ENCODE peak calls at places on chromosomes 12 and 14, in six cellular contexts. One of them, this sample, is unnamed. For H3K36me3 and H3K4me1, the result is how much of the 10 kb centered on the place peaks cover.

GRCh38 chr12:56993346-56993745 is 13.0 kb downstream of the ZBTB39 start:
- DNase-seq in heart left ventricle: no peak
- DNase-seq in mammary epithelial cell: no peak
- DNase-seq in hepatocyte: no peak
- DNase-seq in effector memory CD4-positive, alpha-beta T cell: no peak
- DNase-seq in psoas muscle: no peak
- DNase-seq in this sample: no peak

GRCh38 chr14:77097006-77097688 is 911 bp upstream of the CIPC start:
- DNase-seq in heart left ventricle: no peak
- DNase-seq in mammary epithelial cell: no peak
- DNase-seq in hepatocyte: no peak
- DNase-seq in effector memory CD4-positive, alpha-beta T cell: no peak
- DNase-seq in psoas muscle: no peak
- DNase-seq in this sample: no peak

GRCh38 chr12:50246873-50247612 is 36.3 kb downstream of the LIMA1 start:
- DNase-seq in heart left ventricle: peak
- DNase-seq in mammary epithelial cell: peak
- DNase-seq in hepatocyte: peak
- DNase-seq in effector memory CD4-positive, alpha-beta T cell: no peak
- DNase-seq in psoas muscle: peak
- DNase-seq in this sample: peak

GRCh38 chr12:26233620-26234019 is 38.2 kb downstream of the SSPN start:
- DNase-seq in heart left ventricle: no peak
- DNase-seq in mammary epithelial cell: peak
- DNase-seq in hepatocyte: no peak
- DNase-seq in effector memory CD4-positive, alpha-beta T cell: no peak
- DNase-seq in psoas muscle: no peak
- DNase-seq in this sample: peak

GRCh38 chr14:104317975-104318557 is 179.7 kb downstream of the KIF26A start:
- DNase-seq in heart left ventricle: no peak
- DNase-seq in mammary epithelial cell: no peak
- DNase-seq in hepatocyte: no peak
- DNase-seq in effector memory CD4-positive, alpha-beta T cell: no peak
- DNase-seq in psoas muscle: no peak
- DNase-seq in this sample: no peak

GRCh38 chr12:26723379-26724308 is 109.3 kb downstream of the ITPR2 start:
- DNase-seq in heart left ventricle: peak
- DNase-seq in mammary epithelial cell: peak
- DNase-seq in hepatocyte: no peak
- DNase-seq in effector memory CD4-positive, alpha-beta T cell: no peak
- DNase-seq in psoas muscle: no peak
- DNase-seq in this sample: peak

GRCh38 chr12:54357802-54358619 is 6.3 kb downstream of the GPR84 start:
- DNase-seq in heart left ventricle: no peak
- DNase-seq in mammary epithelial cell: no peak
- DNase-seq in hepatocyte: no peak
- DNase-seq in effector memory CD4-positive, alpha-beta T cell: peak
- DNase-seq in psoas muscle: no peak
- DNase-seq in this sample: peak

GRCh38 chr14:97021001-97021400 is 223.8 kb downstream of the VRK1 start:
- DNase-seq in heart left ventricle: no peak
- DNase-seq in mammary epithelial cell: no peak
- DNase-seq in hepatocyte: no peak
- DNase-seq in effector memory CD4-positive, alpha-beta T cell: no peak
- DNase-seq in psoas muscle: no peak
- DNase-seq in this sample: no peak

GRCh38 chr12:9064815-9065606 is 50.7 kb downstream of the A2M start:
- DNase-seq in heart left ventricle: peak
- DNase-seq in mammary epithelial cell: peak
- DNase-seq in hepatocyte: peak
- DNase-seq in effector memory CD4-positive, alpha-beta T cell: no peak
- DNase-seq in psoas muscle: peak
- DNase-seq in this sample: peak

GRCh38 chr12:77049767-77050353 is 15.5 kb downstream of the E2F7 start:
- DNase-seq in heart left ventricle: no peak
- DNase-seq in mammary epithelial cell: peak
- DNase-seq in hepatocyte: peak
- DNase-seq in effector memory CD4-positive, alpha-beta T cell: no peak
- DNase-seq in psoas muscle: no peak
- DNase-seq in this sample: peak

GRCh38 chr12:68410018-68410650 is 78.0 kb upstream of the MDM1 start:
- DNase-seq in heart left ventricle: no peak
- DNase-seq in mammary epithelial cell: no peak
- DNase-seq in hepatocyte: no peak
- DNase-seq in effector memory CD4-positive, alpha-beta T cell: no peak
- DNase-seq in psoas muscle: no peak
- DNase-seq in this sample: no peak

GRCh38 chr12:43337571-43338497 is 214.2 kb downstream of the ADAMTS20 start:
- DNase-seq in heart left ventricle: no peak
- DNase-seq in mammary epithelial cell: peak
- DNase-seq in hepatocyte: no peak
- DNase-seq in effector memory CD4-positive, alpha-beta T cell: no peak
- DNase-seq in psoas muscle: no peak
- DNase-seq in this sample: no peak
- H3K4me3 ChIP-seq in heart left ventricle: no peak
- H3K4me3 ChIP-seq in mammary epithelial cell: no peak
- H3K4me3 ChIP-seq in hepatocyte: no peak
- H3K4me3 ChIP-seq in effector memory CD4-positive, alpha-beta T cell: no peak
- H3K4me3 ChIP-seq in psoas muscle: no peak
- H3K4me3 ChIP-seq in this sample: no peak

DNA sequence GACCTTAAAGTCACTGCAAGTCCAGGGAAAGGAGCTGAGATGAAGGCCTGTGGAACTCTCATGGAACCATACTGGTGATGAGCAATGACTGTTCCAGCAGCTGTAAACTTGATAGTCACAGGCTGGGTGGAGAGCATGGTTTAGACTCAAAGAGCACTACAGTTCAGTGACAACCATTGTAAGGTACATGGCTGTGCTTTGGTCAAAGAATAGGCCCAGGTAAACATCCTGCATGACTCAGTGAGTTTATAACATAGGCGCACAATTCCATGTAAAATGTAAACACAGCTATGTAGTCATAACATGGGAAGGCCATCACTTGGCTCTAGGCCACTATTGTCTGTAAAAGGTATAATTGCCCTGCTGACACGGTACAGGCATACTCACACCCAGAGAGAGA is 119.3 kb upstream of the FSCB start:
- DNase-seq in heart left ventricle: no peak
- DNase-seq in mammary epithelial cell: no peak
- DNase-seq in hepatocyte: no peak
- DNase-seq in effector memory CD4-positive, alpha-beta T cell: no peak
- DNase-seq in psoas muscle: no peak
- DNase-seq in this sample: no peak
- H3K36me3 ChIP-seq in heart left ventricle: under half
- H3K36me3 ChIP-seq in mammary epithelial cell: under half
- H3K36me3 ChIP-seq in hepatocyte: under half
- H3K36me3 ChIP-seq in effector memory CD4-positive, alpha-beta T cell: under half
- H3K36me3 ChIP-seq in psoas muscle: under half
- H3K36me3 ChIP-seq in this sample: under half

DNA sequence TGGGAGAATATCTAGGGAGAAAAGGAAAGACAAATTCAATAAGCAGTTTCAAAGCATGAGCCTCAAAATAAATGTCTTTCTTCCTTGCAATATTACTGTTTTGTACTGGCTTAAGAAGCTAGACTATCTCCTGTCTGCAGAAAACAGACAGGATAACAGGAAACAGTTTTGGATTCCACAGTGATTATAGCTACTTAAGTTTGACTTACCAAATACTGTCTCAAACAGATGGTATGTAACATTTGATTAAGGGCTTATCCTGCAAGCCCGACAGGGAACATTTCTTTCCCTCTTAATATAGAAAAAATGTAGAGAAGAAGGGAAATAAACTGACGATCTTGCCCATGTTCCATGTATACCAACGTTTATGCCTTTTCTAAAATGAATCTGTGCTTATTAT is 179.9 kb upstream of the EEA1 start:
- DNase-seq in heart left ventricle: no peak
- DNase-seq in mammary epithelial cell: no peak
- DNase-seq in hepatocyte: no peak
- DNase-seq in effector memory CD4-positive, alpha-beta T cell: no peak
- DNase-seq in psoas muscle: no peak
- DNase-seq in this sample: peak
- H3K4me1 ChIP-seq in heart left ventricle: under half
- H3K4me1 ChIP-seq in mammary epithelial cell: under half
- H3K4me1 ChIP-seq in hepatocyte: under half
- H3K4me1 ChIP-seq in effector memory CD4-positive, alpha-beta T cell: under half
- H3K4me1 ChIP-seq in psoas muscle: under half
- H3K4me1 ChIP-seq in this sample: under half

GRCh38 chr14:33699300-33699699 is 251.6 kb downstream of the EGLN3 start:
- DNase-seq in heart left ventricle: no peak
- DNase-seq in mammary epithelial cell: no peak
- DNase-seq in hepatocyte: no peak
- DNase-seq in effector memory CD4-positive, alpha-beta T cell: no peak
- DNase-seq in psoas muscle: no peak
- DNase-seq in this sample: no peak

GRCh38 chr14:33704486-33704885 is 246.4 kb downstream of the EGLN3 start:
- DNase-seq in heart left ventricle: no peak
- DNase-seq in mammary epithelial cell: no peak
- DNase-seq in hepatocyte: no peak
- DNase-seq in effector memory CD4-positive, alpha-beta T cell: no peak
- DNase-seq in psoas muscle: no peak
- DNase-seq in this sample: no peak

GRCh38 chr14:33705521-33705920 is 245.4 kb downstream of the EGLN3 start:
- DNase-seq in heart left ventricle: no peak
- DNase-seq in mammary epithelial cell: no peak
- DNase-seq in hepatocyte: no peak
- DNase-seq in effector memory CD4-positive, alpha-beta T cell: no peak
- DNase-seq in psoas muscle: no peak
- DNase-seq in this sample: no peak

GRCh38 chr14:33700052-33700451 is 250.8 kb downstream of the EGLN3 start:
- DNase-seq in heart left ventricle: no peak
- DNase-seq in mammary epithelial cell: no peak
- DNase-seq in hepatocyte: no peak
- DNase-seq in effector memory CD4-positive, alpha-beta T cell: no peak
- DNase-seq in psoas muscle: no peak
- DNase-seq in this sample: no peak

GRCh38 chr14:33702293-33702692 is 248.6 kb downstream of the EGLN3 start:
- DNase-seq in heart left ventricle: no peak
- DNase-seq in mammary epithelial cell: no peak
- DNase-seq in hepatocyte: no peak
- DNase-seq in effector memory CD4-positive, alpha-beta T cell: no peak
- DNase-seq in psoas muscle: no peak
- DNase-seq in this sample: no peak
- H3K4me3 ChIP-seq in heart left ventricle: no peak
- H3K4me3 ChIP-seq in mammary epithelial cell: no peak
- H3K4me3 ChIP-seq in hepatocyte: no peak
- H3K4me3 ChIP-seq in effector memory CD4-positive, alpha-beta T cell: no peak
- H3K4me3 ChIP-seq in psoas muscle: no peak
- H3K4me3 ChIP-seq in this sample: no peak

GRCh38 chr12:11164384-11164783 is 6.6 kb upstream of the SMIM10L1 start:
- DNase-seq in heart left ventricle: no peak
- DNase-seq in mammary epithelial cell: no peak
- DNase-seq in hepatocyte: no peak
- DNase-seq in effector memory CD4-positive, alpha-beta T cell: no peak
- DNase-seq in psoas muscle: no peak
- DNase-seq in this sample: no peak
- H3K36me3 ChIP-seq in heart left ventricle: under half
- H3K36me3 ChIP-seq in mammary epithelial cell: under half
- H3K36me3 ChIP-seq in hepatocyte: under half
- H3K36me3 ChIP-seq in effector memory CD4-positive, alpha-beta T cell: under half
- H3K36me3 ChIP-seq in psoas muscle: under half
- H3K36me3 ChIP-seq in this sample: under half

This sample was measured in adipocyte.